ENCODE peak calls at places on chromosomes 12 and 14, in eight cellular contexts. B, I, A, S, N, F, K and Q are unnamed samples.

GRCh38 chr12:130298322-130298721 is 39.4 kb upstream of the PIWIL1 start:
- DNase-seq in B (no peak), I (no peak), A (no peak), S (no peak), N (no peak), F (no peak), K (no peak), Q (no peak)

GRCh38 chr14:105880616-105881015 is 354.2 kb downstream of the TMEM121 start:
- DNase-seq in B (no peak), I (no peak), A (no peak), S (no peak), N (no peak), F (peak), K (no peak), Q (peak)

GRCh38 chr12:89453121-89453520 is 71.5 kb downstream of the GALNT4 start:
- DNase-seq in B (no peak), I (no peak), A (no peak), S (no peak), N (no peak), F (no peak), K (no peak), Q (no peak)

GRCh38 chr12:123513805-123514204 is 19.7 kb downstream of the RILPL1 start:
- DNase-seq in B (no peak), I (no peak), A (no peak), S (no peak), N (no peak), F (no peak), K (no peak), Q (no peak)

GRCh38 chr12:53736602-53737493 is 9.6 kb upstream of the CALCOCO1 start:
- DNase-seq in B (no peak), I (no peak), A (no peak), S (no peak), N (no peak), F (no peak), K (no peak), Q (no peak)

GRCh38 chr12:11607313-11608081 is 42.0 kb upstream of the ETV6 start:
- DNase-seq in B (no peak), I (no peak), A (no peak), S (no peak), N (no peak), F (no peak), K (no peak), Q (no peak)

GRCh38 chr12:82517027-82517426 is 158.7 kb downstream of the METTL25 start:
- DNase-seq in B (no peak), I (no peak), A (no peak), S (no peak), N (no peak), F (no peak), K (peak), Q (no peak)

GRCh38 chr12:127810026-127810425 is 456.9 kb upstream of the TMEM132C start:
- DNase-seq in B (no peak), I (peak), A (no peak), S (no peak), N (no peak), F (no peak), K (peak), Q (no peak)

GRCh38 chr12:52942056-52942913 is 6.6 kb upstream of the KRT18 start:
- DNase-seq in B (no peak), I (no peak), A (no peak), S (no peak), N (no peak), F (no peak), K (no peak), Q (no peak)

GRCh38 chr12:12975322-12976077 is 23.5 kb upstream of the GPRC5D start:
- DNase-seq in B (no peak), I (no peak), A (no peak), S (no peak), N (no peak), F (no peak), K (peak), Q (peak)

GRCh38 chr12:124725099-124725498 is 138.6 kb downstream of the SCARB1 start:
- DNase-seq in B (no peak), I (no peak), A (no peak), S (no peak), N (no peak), F (no peak), K (no peak), Q (no peak)

GRCh38 chr12:104546575-104546974 is 89.8 kb downstream of the CHST11 start:
- DNase-seq in B (no peak), I (no peak), A (no peak), S (no peak), N (peak), F (no peak), K (no peak), Q (no peak)

GRCh38 chr14:103625361-103626095 is 3.5 kb upstream of the KLC1 start:
- DNase-seq in B (no peak), I (no peak), A (no peak), S (no peak), N (no peak), F (no peak), K (no peak), Q (no peak)

GRCh38 chr12:31702047-31702446 is 26.8 kb downstream of the AMN1 start:
- DNase-seq in B (no peak), I (no peak), A (no peak), S (no peak), N (no peak), F (no peak), K (peak), Q (no peak)

GRCh38 chr12:62629413-62629812 is 162.8 kb downstream of the MON2 start:
- DNase-seq in B (no peak), I (no peak), A (no peak), S (no peak), N (no peak), F (no peak), K (no peak), Q (no peak)